ENCODE peak calls at places on chromosomes 11 and 22, in eight cellular contexts. E is fibroblast of lung, H is breast epithelium, X is left ventricle myocardium inferior, V is neural progenitor cell, Q is SK-N-SH, R is A549, K is heart left ventricle. C is an unnamed sample. For H3K9me3, the result is how much of the 10 kb centered on the place peaks cover.

GRCh38 chr11:73554677-73555320 is 43.1 kb downstream of the FAM168A start:
- DNase-seq in E (no peak), H (no peak), X (no peak), V (no peak), Q (no peak), R (no peak), K (no peak), C (no peak)

GRCh38 chr11:122071680-122072321 is 44.2 kb downstream of the BLID start:
- DNase-seq in E (peak), H (no peak), X (no peak), V (peak), Q (no peak), R (no peak), K (no peak), C (peak)

GRCh38 chr22:48836673-48837340 is 990.9 kb downstream of the BRD1 start:
- DNase-seq in E (no peak), H (no peak), X (no peak), V (no peak), Q (no peak), R (no peak), K (no peak), C (no peak)

GRCh38 chr22:50141891-50142363 is 28.6 kb upstream of the PANX2 start:
- DNase-seq in E (no peak), H (no peak), X (no peak), V (peak), Q (peak), R (no peak), K (no peak), C (no peak)

GRCh38 chr11:22449441-22449840 is 111.3 kb downstream of the SLC17A6 start:
- DNase-seq in E (peak), H (no peak), X (no peak), V (no peak), Q (no peak), R (no peak), K (no peak), C (no peak)

GRCh38 chr11:114257621-114258558 is 38.3 kb upstream of the NNMT start:
- DNase-seq in E (no peak), H (peak), X (peak), V (peak), Q (peak), R (no peak), K (peak), C (peak)

GRCh38 chr11:83717551-83717950 is 431.4 kb upstream of the CCDC90B start:
- DNase-seq in E (no peak), H (no peak), X (no peak), V (no peak), Q (no peak), R (no peak), K (no peak), C (no peak)

GRCh38 chr11:66285250-66285947 is 3.5 kb downstream of the YIF1A start:
- DNase-seq in E (no peak), H (no peak), X (no peak), V (no peak), Q (no peak), R (no peak), K (no peak), C (no peak)

GRCh38 chr11:109033627-109034340 is 368.9 kb downstream of the DDX10 start:
- DNase-seq in E (peak), H (no peak), X (no peak), V (no peak), Q (no peak), R (no peak), K (no peak), C (no peak)

GRCh38 chr11:102518296-102519094 is 12.1 kb downstream of the MMP7 start:
- DNase-seq in E (peak), H (peak), X (no peak), V (peak), Q (no peak), R (no peak), K (no peak), C (no peak)

GRCh38 chr11:44747339-44747738 is 20.6 kb downstream of the TSPAN18 start:
- DNase-seq in E (peak), H (no peak), X (no peak), V (no peak), Q (no peak), R (no peak), K (no peak), C (no peak)
- H3K27ac ChIP-seq in E (no peak), H (no peak), X (peak), V (no peak), Q (no peak), R (no peak), K (peak), C (no peak)

GRCh38 chr11:3368199-3368598 is 10.7 kb downstream of the ZNF195 start:
- DNase-seq in E (no peak), H (no peak), X (no peak), V (no peak), Q (no peak), R (no peak), K (no peak), C (no peak)
- H3K9me3 ChIP-seq in E (under half), H (under half), X (under half), V (under half), Q (under half), R (half or more), K (half or more), C (under half)

GRCh38 chr11:132942611-132943324 is 589.5 kb downstream of the OPCML start:
- DNase-seq in E (no peak), H (no peak), X (no peak), V (peak), Q (peak), R (no peak), K (no peak), C (peak)

GRCh38 chr11:132941761-132942160 is 590.5 kb downstream of the OPCML start:
- DNase-seq in E (no peak), H (no peak), X (no peak), V (no peak), Q (no peak), R (no peak), K (no peak), C (no peak)

GRCh38 chr11:132943325-132943736 is 589.0 kb downstream of the OPCML start:
- DNase-seq in E (peak), H (no peak), X (no peak), V (no peak), Q (no peak), R (no peak), K (no peak), C (no peak)

GRCh38 chr11:132944557-132944920 is 587.8 kb downstream of the OPCML start:
- DNase-seq in E (no peak), H (no peak), X (no peak), V (peak), Q (no peak), R (no peak), K (no peak), C (no peak)

DNA sequence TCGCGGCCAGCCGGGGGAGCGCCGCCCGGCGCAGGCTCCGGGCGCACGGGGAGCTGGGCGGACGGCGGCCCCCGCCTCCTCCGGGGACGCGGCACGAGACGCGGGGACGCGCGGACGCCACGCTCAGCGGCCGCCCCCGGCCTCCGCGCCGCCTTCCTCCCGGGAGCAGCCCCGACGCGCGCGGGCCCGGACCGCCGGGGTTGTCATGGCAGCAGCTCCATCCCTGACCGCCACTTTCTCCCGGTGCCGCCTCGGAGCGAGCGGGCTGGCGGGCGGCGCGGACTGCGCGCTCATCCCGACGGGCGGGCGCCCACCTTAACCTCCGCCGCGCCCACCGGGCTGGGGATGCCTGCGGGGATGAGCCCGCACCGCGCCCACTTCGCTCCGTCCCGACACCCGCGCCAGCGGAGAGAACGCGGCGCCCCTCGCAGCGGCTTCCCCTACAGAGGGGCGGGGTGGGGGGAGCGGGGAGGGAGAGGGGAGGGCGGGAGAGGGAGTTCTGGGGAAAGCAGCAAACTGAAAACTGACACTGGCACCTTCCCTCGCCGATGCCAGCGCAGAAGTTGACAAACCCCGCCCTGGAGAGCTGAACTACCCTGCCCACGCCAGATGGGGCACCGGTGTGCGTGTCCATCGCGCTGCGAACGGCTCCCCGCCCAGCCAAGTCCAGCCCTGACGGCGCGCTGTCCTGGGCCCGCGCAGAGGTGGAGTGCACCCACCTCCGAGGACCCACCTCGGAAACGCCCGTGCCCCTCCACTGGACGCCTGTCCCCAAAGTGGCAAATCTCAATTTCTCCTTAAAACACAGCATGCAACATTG is 588.4 kb downstream of the OPCML start:
- DNase-seq in E (peak), H (no peak), X (no peak), V (peak), Q (peak), R (no peak), K (no peak), C (no peak)
- TF ChIP-seq CTCF in E (no peak), H (no peak), X (no peak), V (peak), Q (no peak), R (no peak), K (no peak), C (no peak)

GRCh38 chr22:41362615-41363014 is 19.1 kb upstream of the TEF start:
- DNase-seq in E (no peak), H (no peak), X (no peak), V (no peak), Q (no peak), R (no peak), K (no peak), C (no peak)

GRCh38 chr22:41359376-41359775 is 22.4 kb upstream of the TEF start:
- DNase-seq in E (no peak), H (no peak), X (no peak), V (no peak), Q (no peak), R (no peak), K (no peak), C (no peak)

GRCh38 chr22:41364233-41364632 is 17.5 kb upstream of the TEF start:
- DNase-seq in E (no peak), H (no peak), X (no peak), V (no peak), Q (no peak), R (no peak), K (no peak), C (no peak)

GRCh38 chr22:41360126-41360525 is 21.6 kb upstream of the TEF start:
- DNase-seq in E (no peak), H (peak), X (peak), V (peak), Q (no peak), R (no peak), K (no peak), C (no peak)

GRCh38 chr22:41361716-41362310 is 19.9 kb upstream of the TEF start:
- DNase-seq in E (peak), H (no peak), X (no peak), V (no peak), Q (no peak), R (no peak), K (no peak), C (no peak)
- H3K27ac ChIP-seq in E (no peak), H (no peak), X (no peak), V (peak), Q (no peak), R (no peak), K (no peak), C (no peak)

GRCh38 chr11:2651054-2651617 is 48.7 kb downstream of the KCNQ1OT1 start:
- DNase-seq in E (no peak), H (no peak), X (no peak), V (no peak), Q (peak), R (no peak), K (no peak), C (no peak)

GRCh38 chr11:2653930-2654739 is 45.7 kb downstream of the KCNQ1OT1 start:
- DNase-seq in E (no peak), H (no peak), X (no peak), V (no peak), Q (peak), R (no peak), K (peak), C (peak)

GRCh38 chr11:2652857-2653643 is 46.7 kb downstream of the KCNQ1OT1 start:
- DNase-seq in E (no peak), H (no peak), X (no peak), V (no peak), Q (peak), R (no peak), K (peak), C (no peak)

GRCh38 chr11:2651826-2652237 is 48.0 kb downstream of the KCNQ1OT1 start:
- DNase-seq in E (no peak), H (no peak), X (peak), V (no peak), Q (peak), R (no peak), K (peak), C (no peak)

GRCh38 chr11:2652362-2652761 is 47.4 kb downstream of the KCNQ1OT1 start:
- DNase-seq in E (no peak), H (no peak), X (no peak), V (no peak), Q (peak), R (no peak), K (peak), C (no peak)
- H3K9me3 ChIP-seq in E (under half), H (under half), X (half or more), V (under half), Q (under half), R (half or more), K (under half), C (half or more)

DNA sequence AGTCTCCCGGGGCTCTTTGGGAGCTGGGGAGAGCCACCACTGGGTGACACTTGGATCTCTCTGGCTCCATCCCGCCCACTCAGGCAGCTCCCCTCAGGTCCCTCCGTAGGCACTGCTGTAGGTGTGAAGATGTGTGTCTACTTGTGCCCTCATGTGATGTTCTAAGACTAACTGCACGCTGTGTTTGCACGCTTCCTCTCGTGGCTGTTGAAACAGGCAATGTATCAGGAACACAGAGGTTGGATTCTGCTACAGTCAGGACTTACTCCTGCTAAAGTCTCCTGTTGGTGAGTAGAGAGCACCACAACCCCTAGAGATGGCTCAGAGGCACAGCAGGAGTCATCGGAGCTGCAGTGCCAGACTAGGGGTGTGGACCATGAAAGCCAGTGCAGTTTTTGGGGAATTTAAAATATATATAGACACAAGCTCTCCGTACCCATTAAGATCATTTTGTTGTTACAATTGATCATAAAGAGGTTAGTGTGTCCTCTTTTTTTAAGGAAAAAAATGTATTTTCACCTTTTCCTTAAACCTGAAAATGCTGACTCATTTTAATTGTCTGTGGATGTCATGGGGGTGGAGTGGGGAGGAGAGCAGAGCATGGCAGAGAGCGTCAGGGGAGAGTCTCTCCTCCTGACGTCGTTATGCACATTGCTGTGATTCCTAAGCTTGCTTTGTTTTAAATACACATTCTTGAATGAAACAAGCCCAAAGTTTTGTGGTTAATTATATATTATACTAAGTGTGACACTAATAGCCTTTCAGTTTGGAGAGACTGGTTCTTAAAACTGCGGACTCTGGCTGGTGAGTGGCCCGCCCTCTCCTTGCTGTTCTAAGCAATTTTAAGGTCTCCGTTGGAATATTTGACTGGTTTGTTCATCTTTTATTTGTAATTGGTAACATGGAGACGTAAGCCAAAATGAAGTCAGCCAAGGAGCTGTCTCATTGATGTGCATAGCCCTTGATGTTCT is 16.2 kb upstream of the CTTN start:
- DNase-seq in E (peak), H (no peak), X (no peak), V (no peak), Q (no peak), R (peak), K (no peak), C (no peak)
- TF ChIP-seq CTCF in E (peak), H (no peak), X (no peak), V (no peak), Q (no peak), R (no peak), K (no peak), C (no peak)

DNA sequence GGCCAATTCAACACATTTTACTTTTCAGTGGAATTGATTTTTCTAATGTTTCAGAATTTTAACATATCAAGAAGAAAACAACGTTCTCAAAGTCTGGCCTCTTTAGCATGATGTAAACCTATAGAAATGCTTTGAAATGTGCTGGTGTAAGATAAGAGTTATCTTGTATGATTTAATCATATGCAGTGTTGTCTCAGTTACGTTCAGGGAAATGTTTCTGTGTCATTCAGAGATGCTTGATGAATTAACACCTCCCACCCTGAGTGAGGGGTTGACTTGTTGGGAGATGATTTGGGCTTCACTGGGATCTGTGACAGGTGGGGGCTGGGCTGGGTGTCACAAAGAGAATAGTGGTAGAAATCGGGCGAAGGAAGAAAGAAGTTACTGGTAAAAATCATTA is 15.7 kb upstream of the MYO18B start:
- DNase-seq in E (peak), H (no peak), X (no peak), V (no peak), Q (no peak), R (no peak), K (no peak), C (no peak)
- H3K27ac ChIP-seq in E (no peak), H (no peak), X (no peak), V (no peak), Q (no peak), R (no peak), K (no peak), C (no peak)

DNA sequence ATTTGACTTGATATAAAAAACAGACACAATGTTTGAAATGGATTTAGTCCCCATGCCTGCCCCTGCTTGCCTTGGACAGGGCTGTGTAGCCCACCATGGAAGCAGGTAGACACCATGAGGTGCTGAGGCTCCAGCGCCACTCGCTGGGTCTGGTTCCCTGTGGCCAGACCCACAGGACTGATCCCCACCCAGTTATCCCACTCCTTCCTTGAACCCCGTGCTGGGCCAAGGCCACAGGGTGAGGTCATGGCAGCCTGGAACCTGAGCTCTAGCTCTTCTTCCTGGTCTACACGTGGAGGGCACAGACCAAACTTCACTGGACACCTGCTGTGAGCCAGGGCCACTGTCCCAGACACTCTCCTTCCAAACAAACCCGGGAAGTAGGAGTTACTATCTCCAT is 42.5 kb downstream of the GAB4 start:
- DNase-seq in E (no peak), H (no peak), X (no peak), V (no peak), Q (no peak), R (no peak), K (no peak), C (no peak)
- H3K9me3 ChIP-seq in E (under half), H (under half), X (under half), V (under half), Q (under half), R (under half), K (under half), C (under half)

DNA sequence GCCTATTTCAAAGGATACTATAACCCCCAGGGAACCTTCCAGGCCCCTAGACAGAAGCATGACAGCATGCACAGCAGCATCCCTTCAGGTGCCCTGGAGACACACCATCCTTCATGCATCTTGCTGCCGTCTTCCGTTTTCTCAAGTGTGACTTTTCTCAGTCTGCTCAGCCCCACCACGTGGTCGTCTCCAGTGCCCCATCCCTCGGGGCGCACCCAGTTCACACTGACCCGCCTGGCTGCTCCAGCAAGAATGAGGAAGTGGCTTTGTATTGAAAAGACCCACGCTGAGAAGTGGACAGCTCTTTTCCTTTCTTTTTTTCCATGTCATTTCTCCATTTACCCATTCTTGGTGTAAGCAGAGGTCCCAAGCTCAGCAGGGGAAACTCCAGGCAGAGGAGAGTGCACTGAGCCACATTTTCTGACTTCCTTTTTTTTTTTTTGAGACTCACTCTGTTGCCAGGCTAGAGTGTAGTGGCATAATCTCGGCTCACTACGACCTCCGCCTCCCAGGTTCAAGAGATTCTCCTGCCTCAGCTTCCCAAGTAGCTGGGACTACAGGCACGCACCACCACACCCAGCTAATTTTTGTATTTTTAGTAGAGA is 14.5 kb downstream of the SERPINH1 start:
- DNase-seq in E (peak), H (peak), X (no peak), V (no peak), Q (no peak), R (no peak), K (no peak), C (peak)
- TF ChIP-seq CTCF in E (no peak), H (no peak), X (no peak), V (no peak), Q (no peak), R (no peak), K (no peak), C (no peak)

GRCh38 chr11:47233989-47234668 is 14.5 kb downstream of the ACP2 start:
- DNase-seq in E (peak), H (no peak), X (peak), V (peak), Q (peak), R (peak), K (peak), C (peak)
- H3K27ac ChIP-seq in E (peak), H (peak), X (peak), V (no peak), Q (peak), R (peak), K (peak), C (no peak)